ENCODE peak calls at places on chromosomes 3 and 15, in six cellular contexts. X is NCI-H1105, T is Panc1, H is esophagus squamous epithelium, A is mucosa of gallbladder, E is RWPE1. V is an unnamed sample.

GRCh38 chr3:16266714-16267113 is 1.7 kb downstream of the OXNAD1 start:
- DNase-seq in T (no peak), A (no peak), X (no peak), H (no peak), E (peak), V (no peak)

GRCh38 chr3:188205992-188206416 is 52.0 kb downstream of the LPP start:
- DNase-seq in A (no peak), E (no peak), T (no peak), X (no peak), H (no peak), V (no peak)

GRCh38 chr3:51045006-51045405 is 340.1 kb upstream of the MANF start:
- DNase-seq in T (no peak), X (no peak), H (no peak), A (no peak), E (no peak), V (no peak)

GRCh38 chr3:177459397-177459796 is 262.1 kb upstream of the TBL1XR1 start:
- DNase-seq in T (no peak), X (no peak), A (peak), E (no peak), H (no peak), V (no peak)

GRCh38 chr3:139654637-139655365 is 23.0 kb downstream of the NMNAT3 start:
- DNase-seq in T (no peak), X (peak), E (no peak), H (no peak), A (peak), V (peak)

GRCh38 chr3:184945886-184946625 is 134.1 kb downstream of the VPS8 start:
- DNase-seq in A (no peak), E (no peak), X (no peak), T (no peak), H (no peak), V (no peak)

GRCh38 chr15:67174864-67175573 is 79.4 kb downstream of the AAGAB start:
- DNase-seq in E (peak), A (peak), T (peak), H (no peak), X (no peak), V (no peak)

GRCh38 chr15:73633111-73633990 is at the start of gene NPTN:
- DNase-seq in X (peak), H (peak), A (peak), E (peak), T (peak), V (peak)

GRCh38 chr3:4633078-4634004 is 140.2 kb downstream of the ITPR1 start:
- DNase-seq in E (peak), A (no peak), H (no peak), X (peak), T (peak), V (no peak)

GRCh38 chr3:62493116-62493801 is 119.9 kb upstream of the FEZF2 start:
- DNase-seq in E (no peak), H (no peak), X (no peak), T (no peak), A (no peak), V (no peak)

GRCh38 chr3:34200576-34200975 is 402.1 kb downstream of the PDCD6IP start:
- DNase-seq in T (no peak), A (no peak), H (no peak), E (no peak), X (no peak), V (no peak)

GRCh38 chr3:167032267-167032876 is 347.7 kb downstream of the ZBBX start:
- DNase-seq in E (peak), X (peak), H (no peak), A (no peak), T (peak), V (no peak)

GRCh38 chr15:95857124-95857757 is 473.3 kb upstream of the NR2F2 start:
- DNase-seq in T (no peak), X (no peak), E (no peak), A (no peak), H (no peak), V (no peak)

GRCh38 chr15:99315636-99316035 is 64.4 kb downstream of the LRRC28 start:
- DNase-seq in A (no peak), T (no peak), E (no peak), H (no peak), X (no peak), V (no peak)

GRCh38 chr3:191361456-191361855 is 31.1 kb upstream of the UTS2B start:
- DNase-seq in X (no peak), E (no peak), H (no peak), A (no peak), T (no peak), V (no peak)

GRCh38 chr3:53036063-53036619 is 9.7 kb downstream of the SFMBT1 start:
- DNase-seq in E (no peak), A (no peak), H (no peak), T (no peak), X (no peak), V (no peak)

GRCh38 chr15:50218691-50219090 is 36.7 kb downstream of the SLC27A2 start:
- DNase-seq in E (no peak), X (no peak), T (no peak), H (no peak), A (no peak), V (no peak)

GRCh38 chr3:138673641-138674040 is 65.1 kb downstream of the FAIM start:
- DNase-seq in E (no peak), A (no peak), X (no peak), H (no peak), T (no peak), V (no peak)

GRCh38 chr15:81113861-81114261 is 20.2 kb upstream of the CFAP161 start:
- DNase-seq in H (no peak), X (no peak), A (no peak), T (no peak), E (no peak), V (no peak)

GRCh38 chr3:141392018-141392370 is 23.7 kb downstream of the ZBTB38 start:
- DNase-seq in H (no peak), X (no peak), E (no peak), A (no peak), T (no peak), V (no peak)

GRCh38 chr3:177197934-177198484 is 727 bp upstream of the TBL1XR1 start:
- DNase-seq in X (no peak), E (no peak), H (no peak), A (no peak), T (no peak), V (no peak)

GRCh38 chr15:79602731-79603130 is 170.6 kb downstream of the MINAR1 start:
- DNase-seq in H (no peak), X (no peak), T (no peak), E (no peak), A (no peak), V (no peak)

GRCh38 chr15:48563944-48564343 is 81.6 kb downstream of the FBN1 start:
- DNase-seq in E (no peak), A (no peak), X (no peak), T (no peak), H (no peak), V (no peak)

GRCh38 chr15:91921188-91921820 is 67.8 kb downstream of the SLCO3A1 start:
- DNase-seq in X (no peak), E (no peak), A (no peak), H (no peak), T (no peak), V (no peak)

GRCh38 chr3:45772341-45773035 is 23.8 kb downstream of the SLC6A20 start:
- DNase-seq in T (no peak), H (no peak), A (no peak), X (no peak), E (no peak), V (peak)

GRCh38 chr3:64157150-64158035 is 67.9 kb downstream of the PRICKLE2 start:
- DNase-seq in H (no peak), A (no peak), E (no peak), T (no peak), X (no peak), V (no peak)